ENCODE peak calls at places on chromosomes 3 and 15, in ten cellular contexts. P is pancreas; F is Caki2; N is nephron progenitor cell; S is foreskin fibroblast; J is activated T-helper 1 cell treated with anti-CD3 and anti-CD28 coated beads, Interleukin-12 subunit alpha, Interleukin-12 subunit beta, Interleukin-2, Interleukin-4 antibody, amounts not matched to agents 30 ng/mL and 10 ng/mL and 1 ng/mL, durations not matched to agents 14 hours and 24 hours and 36 hours; O is hypothalamus; W is fibroblast of mammary gland; C is AML-193; Y is T-helper 2 cell. B is an unnamed sample.

GRCh38 chr3:97029972-97030371 is 215.6 kb downstream of the EPHA6 start:
- DNase-seq in J (no peak), O (no peak), Y (no peak), F (no peak), P (no peak), S (no peak), N (no peak), C (no peak), W (no peak), B (no peak)

GRCh38 chr3:69738291-69738690 is 973 bp upstream of the MITF start:
- DNase-seq in Y (no peak), J (no peak), F (peak), S (peak), C (no peak), N (no peak), W (no peak), P (no peak), O (no peak), B (peak)

GRCh38 chr3:48633743-48634142 is 1.5 kb downstream of the SLC26A6 start:
- DNase-seq in C (no peak), F (no peak), S (no peak), P (no peak), N (no peak), Y (no peak), W (no peak), J (no peak), O (no peak), B (no peak)

GRCh38 chr15:58699769-58700168 is 49.7 kb downstream of the ADAM10 start:
- DNase-seq in J (no peak), C (no peak), S (no peak), P (no peak), F (no peak), N (no peak), O (no peak), W (no peak), Y (no peak), B (no peak)

GRCh38 chr15:35719964-35720507 is 174.1 kb upstream of the DPH6 start:
- DNase-seq in Y (no peak), O (no peak), J (no peak), P (no peak), F (no peak), N (no peak), C (no peak), W (no peak), S (no peak), B (no peak)

GRCh38 chr3:126474498-126475410 is 937 bp downstream of the ZXDC start:
- DNase-seq in Y (no peak), F (peak), P (peak), N (peak), J (peak), W (peak), O (no peak), C (peak), S (no peak), B (peak)

GRCh38 chr3:163622384-163622783 is 1455.9 kb downstream of the SI start:
- DNase-seq in F (no peak), C (no peak), N (peak), O (no peak), P (no peak), W (no peak), Y (no peak), J (no peak), S (no peak), B (peak)

GRCh38 chr15:63086967-63087366 is 34.7 kb upstream of the LACTB start:
- DNase-seq in F (no peak), N (no peak), W (no peak), C (no peak), O (no peak), J (no peak), Y (no peak), P (no peak), S (no peak), B (no peak)

GRCh38 chr3:141414141-141414689 is 45.9 kb downstream of the ZBTB38 start:
- DNase-seq in P (peak), C (no peak), J (no peak), F (no peak), N (no peak), Y (no peak), S (peak), O (no peak), W (peak), B (no peak)

GRCh38 chr3:114848643-114849350 is 298.3 kb downstream of the ZBTB20 start:
- DNase-seq in Y (no peak), N (no peak), O (no peak), F (no peak), W (no peak), P (no peak), S (no peak), C (no peak), J (no peak), B (no peak)

GRCh38 chr3:50303038-50303815 is at the start of gene HYAL1:
- DNase-seq in F (no peak), S (no peak), O (no peak), J (no peak), W (peak), P (peak), N (peak), C (peak), Y (no peak), B (peak)